ENCODE peak calls at places on chromosomes 16 and 17, in eight cellular contexts. R is osteoblast, E is fibroblast of lung, U is A549, O is mesendoderm, H is neuronal stem cell, V is SK-N-SH, J is mammary epithelial cell. N is an unnamed sample.

GRCh38 chr17:2064511-2064910 is 9.6 kb downstream of the HIC1 start:
- DNase-seq in R (peak), E (no peak), U (no peak), O (no peak), H (no peak), V (no peak), J (no peak), N (peak)

GRCh38 chr17:3546521-3546920 is 11.1 kb downstream of the TRPV3 start:
- DNase-seq in R (no peak), E (no peak), U (no peak), O (peak), H (no peak), V (no peak), J (no peak), N (no peak)

GRCh38 chr17:70787721-70788120 is 618.4 kb downstream of the KCNJ2 start:
- DNase-seq in R (no peak), E (no peak), U (no peak), O (no peak), H (no peak), V (no peak), J (no peak), N (no peak)

GRCh38 chr16:69937465-69937951 is 13.6 kb upstream of the CLEC18A start:
- DNase-seq in R (peak), E (peak), U (peak), O (peak), H (no peak), V (peak), J (no peak), N (no peak)

GRCh38 chr16:49967012-49967559 is 57.9 kb upstream of the CNEP1R1 start:
- DNase-seq in R (no peak), E (no peak), U (no peak), O (no peak), H (no peak), V (peak), J (no peak), N (no peak)

GRCh38 chr17:8698142-8699050 is 46.2 kb downstream of the CCDC42 start:
- DNase-seq in R (no peak), E (peak), U (no peak), O (peak), H (no peak), V (peak), J (no peak), N (no peak)

GRCh38 chr17:53336281-53336680 is 486.4 kb upstream of the KIF2B start:
- DNase-seq in R (no peak), E (no peak), U (no peak), O (no peak), H (no peak), V (no peak), J (peak), N (no peak)

GRCh38 chr16:15829460-15829859 is 27.4 kb downstream of the MYH11 start:
- DNase-seq in R (peak), E (peak), U (no peak), O (peak), H (no peak), V (no peak), J (no peak), N (no peak)

GRCh38 chr17:41977991-41978390 is 11.4 kb downstream of the CNP start:
- DNase-seq in R (no peak), E (no peak), U (no peak), O (no peak), H (no peak), V (no peak), J (no peak), N (no peak)

GRCh38 chr17:44911133-44912001 is 3.9 kb downstream of the GFAP start:
- DNase-seq in R (peak), E (peak), U (peak), O (peak), H (peak), V (peak), J (no peak), N (peak)

GRCh38 chr17:73318427-73318813 is 6.6 kb upstream of the CDC42EP4 start:
- DNase-seq in R (no peak), E (no peak), U (no peak), O (no peak), H (no peak), V (no peak), J (no peak), N (no peak)

GRCh38 chr17:63946440-63947363 is 14.6 kb upstream of the CD79B start:
- DNase-seq in R (peak), E (peak), U (peak), O (peak), H (peak), V (peak), J (no peak), N (peak)
- H3K4me2 ChIP-seq in R (no peak), E (no peak), U (no peak), O (no peak), H (no peak), V (no peak), J (no peak), N (peak)

GRCh38 chr16:89217388-89218191 is at the start of gene ZNF778:
- DNase-seq in R (peak), E (peak), U (peak), O (peak), H (peak), V (peak), J (peak), N (peak)
- H3K4me3 ChIP-seq in R (peak), E (peak), U (peak), O (peak), H (peak), V (peak), J (peak), N (peak)

DNA sequence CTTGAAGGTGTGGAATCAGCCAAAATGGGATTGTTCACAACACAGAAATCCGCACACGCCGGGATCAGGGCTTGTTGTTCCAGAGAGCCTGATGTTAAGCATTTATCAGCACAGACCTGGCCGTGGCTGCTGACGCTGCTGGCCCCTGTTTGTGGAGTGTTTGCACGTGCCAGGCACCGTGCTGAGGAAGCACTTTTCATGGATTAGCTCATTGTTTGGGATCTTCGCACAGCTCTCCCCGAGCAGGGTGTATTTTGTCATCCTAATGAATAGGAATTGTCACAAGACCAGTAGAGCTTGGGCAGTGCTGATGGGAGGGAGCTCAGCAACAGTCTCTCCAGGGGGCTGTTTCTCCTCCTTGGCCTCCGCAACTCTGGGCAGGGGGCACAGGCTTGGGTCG is 160.4 kb upstream of the PLCG2 start:
- DNase-seq in R (no peak), E (no peak), U (no peak), O (no peak), H (no peak), V (no peak), J (no peak), N (no peak)
- H3K4me2 ChIP-seq in R (no peak), E (no peak), U (no peak), O (no peak), H (no peak), V (no peak), J (no peak), N (no peak)

GRCh38 chr17:17126131-17127110 is 79.7 kb downstream of the PLD6 start:
- DNase-seq in R (peak), E (no peak), U (no peak), O (no peak), H (no peak), V (no peak), J (no peak), N (no peak)
- H3K4me3 ChIP-seq in R (no peak), E (no peak), U (no peak), O (no peak), H (no peak), V (no peak), J (no peak), N (no peak)

GRCh38 chr16:73163238-73163795 is 115.4 kb upstream of the ZFHX3 start:
- DNase-seq in R (no peak), E (peak), U (no peak), O (no peak), H (no peak), V (no peak), J (no peak), N (no peak)

GRCh38 chr16:73170587-73170986 is 122.7 kb upstream of the ZFHX3 start:
- DNase-seq in R (no peak), E (no peak), U (no peak), O (peak), H (no peak), V (peak), J (no peak), N (no peak)

GRCh38 chr16:73166394-73166971 is 118.6 kb upstream of the ZFHX3 start:
- DNase-seq in R (no peak), E (no peak), U (no peak), O (no peak), H (no peak), V (no peak), J (no peak), N (no peak)

GRCh38 chr16:73171380-73171779 is 123.5 kb upstream of the ZFHX3 start:
- DNase-seq in R (no peak), E (no peak), U (no peak), O (peak), H (no peak), V (peak), J (no peak), N (no peak)

DNA sequence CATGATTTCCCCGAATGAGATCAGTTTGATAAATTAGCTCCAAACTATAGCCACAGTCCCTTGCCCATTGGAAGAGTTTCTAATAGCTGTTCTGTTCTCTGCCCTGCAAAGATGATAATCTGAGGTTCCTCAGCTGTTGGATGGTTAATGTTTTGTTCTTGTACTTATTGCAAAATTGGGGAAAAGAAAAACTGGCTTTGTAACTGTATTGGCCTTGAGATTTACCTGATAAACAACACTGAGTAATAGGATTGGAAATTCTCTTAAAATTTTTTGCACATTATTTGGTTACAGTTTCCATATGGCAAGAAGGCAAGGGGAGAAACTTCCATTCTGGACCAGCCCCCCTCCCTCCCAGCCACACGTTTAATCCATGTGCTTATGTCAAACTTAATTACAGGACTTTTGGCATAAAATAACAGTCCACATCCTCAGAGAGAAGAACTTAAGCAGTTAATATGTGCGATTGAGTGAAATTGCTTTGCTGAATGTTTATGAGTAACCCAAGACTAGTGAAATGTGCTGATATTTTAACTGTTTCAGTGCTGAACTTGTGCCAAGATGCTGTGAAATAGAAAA is 119.1 kb upstream of the ZFHX3 start:
- DNase-seq in R (no peak), E (peak), U (no peak), O (no peak), H (no peak), V (peak), J (peak), N (no peak)
- H3K4me2 ChIP-seq in R (peak), E (peak), U (no peak), O (no peak), H (no peak), V (peak), J (peak), N (no peak)

DNA sequence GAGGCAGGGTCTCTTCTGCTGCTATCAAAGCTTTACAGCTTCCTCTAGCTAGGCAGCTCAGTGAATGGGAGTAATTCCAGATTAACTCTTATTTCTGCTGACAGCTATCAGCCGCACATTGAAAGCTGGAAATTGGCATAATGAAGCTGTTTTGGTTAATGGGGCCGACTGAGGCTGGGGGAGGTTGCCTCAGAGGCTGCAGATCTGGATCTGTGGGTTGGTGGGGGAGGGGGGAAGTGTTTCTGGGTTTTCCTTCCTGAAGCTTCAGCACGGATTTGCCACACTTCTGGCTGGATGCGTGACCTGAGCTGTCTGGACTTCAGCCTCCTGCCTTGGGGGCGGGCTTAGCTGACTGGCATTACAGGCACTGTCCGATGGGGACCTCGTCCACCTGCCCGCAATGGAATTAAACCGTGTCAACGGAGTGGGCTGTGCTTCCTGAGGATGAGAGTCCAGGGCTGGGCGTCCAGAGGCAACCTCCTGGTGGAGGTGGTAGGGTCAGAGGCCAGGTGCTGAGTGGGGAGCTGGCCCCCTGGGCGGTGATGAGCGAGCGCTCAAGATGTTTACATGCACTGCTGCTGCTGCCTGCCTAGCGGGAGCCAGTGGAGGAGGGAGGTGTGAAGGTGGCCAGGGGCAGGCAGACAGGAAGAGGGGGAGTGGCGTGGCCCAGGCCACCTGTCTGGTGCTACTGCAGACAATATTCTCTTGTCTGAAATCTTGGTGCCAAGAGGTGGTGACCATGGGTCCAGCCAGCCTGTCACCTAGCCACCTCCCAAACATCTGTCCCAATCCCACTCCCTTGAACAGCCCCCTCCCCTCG is 6.7 kb upstream of the ABCC3 start:
- DNase-seq in R (peak), E (no peak), U (no peak), O (peak), H (no peak), V (peak), J (no peak), N (no peak)
- H3K4me3 ChIP-seq in R (no peak), E (no peak), U (no peak), O (no peak), H (no peak), V (no peak), J (no peak), N (no peak)

GRCh38 chr16:22635345-22635744 is 124.7 kb downstream of the NPIPB5 start:
- DNase-seq in R (no peak), E (no peak), U (no peak), O (peak), H (no peak), V (no peak), J (no peak), N (no peak)
- H3K4me2 ChIP-seq in R (no peak), E (no peak), U (no peak), O (no peak), H (no peak), V (no peak), J (no peak), N (no peak)

GRCh38 chr16:85625485-85626117 is 12.5 kb downstream of the GSE1 start:
- DNase-seq in R (no peak), E (no peak), U (no peak), O (no peak), H (no peak), V (no peak), J (no peak), N (no peak)

GRCh38 chr16:85627102-85627834 is 14.1 kb downstream of the GSE1 start:
- DNase-seq in R (no peak), E (no peak), U (no peak), O (no peak), H (no peak), V (peak), J (no peak), N (no peak)

GRCh38 chr16:85627835-85628556 is 14.9 kb downstream of the GSE1 start:
- DNase-seq in R (no peak), E (no peak), U (no peak), O (no peak), H (no peak), V (no peak), J (no peak), N (no peak)

GRCh38 chr16:85625053-85625452 is 11.9 kb downstream of the GSE1 start:
- DNase-seq in R (no peak), E (no peak), U (no peak), O (no peak), H (no peak), V (peak), J (no peak), N (no peak)

DNA sequence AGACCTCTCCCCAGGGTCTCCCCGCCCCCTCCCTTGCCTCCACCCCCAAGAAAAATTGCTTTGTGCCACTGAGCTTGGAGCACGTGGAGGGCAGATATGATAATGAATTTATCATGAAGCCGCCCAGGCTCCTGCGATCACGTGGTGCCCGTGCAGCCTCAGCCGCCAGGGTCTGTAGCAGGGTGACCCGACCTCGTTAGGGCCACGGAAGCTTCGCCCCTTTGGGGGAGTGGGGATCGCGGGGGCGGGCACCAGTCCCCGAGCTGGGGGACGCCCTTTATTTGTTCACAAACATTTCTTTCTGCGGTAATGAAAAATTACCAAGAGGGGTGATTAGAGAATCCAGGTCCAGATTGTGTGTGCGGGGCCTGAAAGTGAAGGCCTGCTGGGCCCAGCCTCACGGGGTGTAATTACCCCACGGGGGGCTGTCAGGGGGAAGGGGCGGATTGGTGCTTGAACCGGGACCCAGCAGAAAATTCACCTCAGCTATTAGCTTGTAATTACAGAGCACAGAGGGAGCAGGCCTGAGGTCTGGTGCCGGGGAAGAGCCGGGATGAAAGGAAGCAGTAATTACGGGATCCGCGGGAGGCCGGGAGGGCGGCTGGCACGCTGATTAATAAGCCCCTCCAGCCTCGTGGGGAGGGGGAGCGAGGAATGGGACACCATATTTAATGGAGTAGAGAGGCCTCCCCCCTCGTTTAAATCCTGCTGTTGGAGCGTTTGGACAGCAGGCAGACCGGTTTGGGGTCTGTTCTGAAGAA is 13.2 kb downstream of the GSE1 start:
- DNase-seq in R (no peak), E (no peak), U (no peak), O (peak), H (peak), V (peak), J (no peak), N (no peak)
- H3K4me3 ChIP-seq in R (no peak), E (no peak), U (no peak), O (no peak), H (no peak), V (no peak), J (no peak), N (no peak)

N was measured in Karpas-422.